ENCODE peak calls at places on chromosomes 3 and 15, in nine cellular contexts. One of them, this sample, is unnamed.

GRCh38 chr3:122464659-122465058 is 48.8 kb upstream of the WDR5B start:
- DNase-seq in HuH-7.5: no peak
- DNase-seq in esophagus muscularis mucosa: no peak
- DNase-seq in RPMI7951: no peak
- DNase-seq in endothelial cell: no peak
- DNase-seq in stimulated activated effector memory CD8-positive, alpha-beta T cell treated with anti-CD3 and anti-CD28 coated beads, Interleukin-12 subunit alpha, Interleukin-12 subunit beta, amount 100 ng/mL, for 72 hours: no peak
- DNase-seq in CD8-positive, alpha-beta T cell: no peak
- DNase-seq in stimulated activated CD8-positive, alpha-beta memory T cell treated with anti-CD3 and anti-CD28 coated beads, Interleukin-2, amount 100 ng/mL, for 48 hours: no peak
- DNase-seq in NCI-H774: no peak
- DNase-seq in this sample: no peak

GRCh38 chr15:100241572-100242479 is 99.9 kb downstream of the ADAMTS17 start:
- DNase-seq in HuH-7.5: peak
- DNase-seq in esophagus muscularis mucosa: no peak
- DNase-seq in RPMI7951: peak
- DNase-seq in endothelial cell: no peak
- DNase-seq in stimulated activated effector memory CD8-positive, alpha-beta T cell treated with anti-CD3 and anti-CD28 coated beads, Interleukin-12 subunit alpha, Interleukin-12 subunit beta, amount 100 ng/mL, for 72 hours: no peak
- DNase-seq in CD8-positive, alpha-beta T cell: no peak
- DNase-seq in stimulated activated CD8-positive, alpha-beta memory T cell treated with anti-CD3 and anti-CD28 coated beads, Interleukin-2, amount 100 ng/mL, for 48 hours: no peak
- DNase-seq in NCI-H774: peak
- DNase-seq in this sample: peak

GRCh38 chr15:46956456-46956855 is 760.8 kb upstream of the SEMA6D start:
- DNase-seq in HuH-7.5: no peak
- DNase-seq in esophagus muscularis mucosa: no peak
- DNase-seq in RPMI7951: no peak
- DNase-seq in endothelial cell: no peak
- DNase-seq in stimulated activated effector memory CD8-positive, alpha-beta T cell treated with anti-CD3 and anti-CD28 coated beads, Interleukin-12 subunit alpha, Interleukin-12 subunit beta, amount 100 ng/mL, for 72 hours: no peak
- DNase-seq in CD8-positive, alpha-beta T cell: no peak
- DNase-seq in stimulated activated CD8-positive, alpha-beta memory T cell treated with anti-CD3 and anti-CD28 coated beads, Interleukin-2, amount 100 ng/mL, for 48 hours: no peak
- DNase-seq in NCI-H774: no peak
- DNase-seq in this sample: peak

GRCh38 chr3:126450744-126451143 is 24.9 kb downstream of the ZXDC start:
- DNase-seq in HuH-7.5: no peak
- DNase-seq in esophagus muscularis mucosa: no peak
- DNase-seq in RPMI7951: no peak
- DNase-seq in endothelial cell: no peak
- DNase-seq in stimulated activated effector memory CD8-positive, alpha-beta T cell treated with anti-CD3 and anti-CD28 coated beads, Interleukin-12 subunit alpha, Interleukin-12 subunit beta, amount 100 ng/mL, for 72 hours: no peak
- DNase-seq in CD8-positive, alpha-beta T cell: no peak
- DNase-seq in stimulated activated CD8-positive, alpha-beta memory T cell treated with anti-CD3 and anti-CD28 coated beads, Interleukin-2, amount 100 ng/mL, for 48 hours: no peak
- DNase-seq in NCI-H774: no peak
- DNase-seq in this sample: no peak

GRCh38 chr15:93205413-93205812 is 116.4 kb upstream of the RGMA start:
- DNase-seq in HuH-7.5: no peak
- DNase-seq in esophagus muscularis mucosa: peak
- DNase-seq in RPMI7951: no peak
- DNase-seq in endothelial cell: no peak
- DNase-seq in stimulated activated effector memory CD8-positive, alpha-beta T cell treated with anti-CD3 and anti-CD28 coated beads, Interleukin-12 subunit alpha, Interleukin-12 subunit beta, amount 100 ng/mL, for 72 hours: no peak
- DNase-seq in CD8-positive, alpha-beta T cell: no peak
- DNase-seq in stimulated activated CD8-positive, alpha-beta memory T cell treated with anti-CD3 and anti-CD28 coated beads, Interleukin-2, amount 100 ng/mL, for 48 hours: no peak
- DNase-seq in NCI-H774: no peak
- DNase-seq in this sample: no peak

GRCh38 chr3:94184781-94185180 is 121.9 kb downstream of the NSUN3 start:
- DNase-seq in HuH-7.5: no peak
- DNase-seq in esophagus muscularis mucosa: no peak
- DNase-seq in RPMI7951: no peak
- DNase-seq in endothelial cell: no peak
- DNase-seq in stimulated activated effector memory CD8-positive, alpha-beta T cell treated with anti-CD3 and anti-CD28 coated beads, Interleukin-12 subunit alpha, Interleukin-12 subunit beta, amount 100 ng/mL, for 72 hours: no peak
- DNase-seq in CD8-positive, alpha-beta T cell: no peak
- DNase-seq in stimulated activated CD8-positive, alpha-beta memory T cell treated with anti-CD3 and anti-CD28 coated beads, Interleukin-2, amount 100 ng/mL, for 48 hours: no peak
- DNase-seq in NCI-H774: no peak
- DNase-seq in this sample: no peak

GRCh38 chr3:72042397-72043211 is 257.7 kb upstream of the PROK2 start:
- DNase-seq in HuH-7.5: no peak
- DNase-seq in esophagus muscularis mucosa: no peak
- DNase-seq in RPMI7951: peak
- DNase-seq in endothelial cell: no peak
- DNase-seq in stimulated activated effector memory CD8-positive, alpha-beta T cell treated with anti-CD3 and anti-CD28 coated beads, Interleukin-12 subunit alpha, Interleukin-12 subunit beta, amount 100 ng/mL, for 72 hours: no peak
- DNase-seq in CD8-positive, alpha-beta T cell: no peak
- DNase-seq in stimulated activated CD8-positive, alpha-beta memory T cell treated with anti-CD3 and anti-CD28 coated beads, Interleukin-2, amount 100 ng/mL, for 48 hours: no peak
- DNase-seq in NCI-H774: no peak
- DNase-seq in this sample: peak

GRCh38 chr15:39270976-39271375 is 309.9 kb upstream of the THBS1 start:
- DNase-seq in HuH-7.5: no peak
- DNase-seq in esophagus muscularis mucosa: no peak
- DNase-seq in RPMI7951: peak
- DNase-seq in endothelial cell: no peak
- DNase-seq in stimulated activated effector memory CD8-positive, alpha-beta T cell treated with anti-CD3 and anti-CD28 coated beads, Interleukin-12 subunit alpha, Interleukin-12 subunit beta, amount 100 ng/mL, for 72 hours: no peak
- DNase-seq in CD8-positive, alpha-beta T cell: no peak
- DNase-seq in stimulated activated CD8-positive, alpha-beta memory T cell treated with anti-CD3 and anti-CD28 coated beads, Interleukin-2, amount 100 ng/mL, for 48 hours: no peak
- DNase-seq in NCI-H774: no peak
- DNase-seq in this sample: peak

GRCh38 chr3:155015776-155016451 is 64.2 kb upstream of the MME start:
- DNase-seq in HuH-7.5: no peak
- DNase-seq in esophagus muscularis mucosa: no peak
- DNase-seq in RPMI7951: no peak
- DNase-seq in endothelial cell: no peak
- DNase-seq in stimulated activated effector memory CD8-positive, alpha-beta T cell treated with anti-CD3 and anti-CD28 coated beads, Interleukin-12 subunit alpha, Interleukin-12 subunit beta, amount 100 ng/mL, for 72 hours: no peak
- DNase-seq in CD8-positive, alpha-beta T cell: no peak
- DNase-seq in stimulated activated CD8-positive, alpha-beta memory T cell treated with anti-CD3 and anti-CD28 coated beads, Interleukin-2, amount 100 ng/mL, for 48 hours: no peak
- DNase-seq in NCI-H774: no peak
- DNase-seq in this sample: no peak

GRCh38 chr15:43912991-43913927 is 86.5 kb downstream of the WDR76 start:
- DNase-seq in HuH-7.5: no peak
- DNase-seq in esophagus muscularis mucosa: no peak
- DNase-seq in RPMI7951: peak
- DNase-seq in endothelial cell: no peak
- DNase-seq in stimulated activated effector memory CD8-positive, alpha-beta T cell treated with anti-CD3 and anti-CD28 coated beads, Interleukin-12 subunit alpha, Interleukin-12 subunit beta, amount 100 ng/mL, for 72 hours: no peak
- DNase-seq in CD8-positive, alpha-beta T cell: no peak
- DNase-seq in stimulated activated CD8-positive, alpha-beta memory T cell treated with anti-CD3 and anti-CD28 coated beads, Interleukin-2, amount 100 ng/mL, for 48 hours: no peak
- DNase-seq in NCI-H774: no peak
- DNase-seq in this sample: peak

GRCh38 chr3:149215474-149215873 is 6.2 kb downstream of the CP start:
- DNase-seq in HuH-7.5: no peak
- DNase-seq in esophagus muscularis mucosa: no peak
- DNase-seq in RPMI7951: no peak
- DNase-seq in endothelial cell: no peak
- DNase-seq in stimulated activated effector memory CD8-positive, alpha-beta T cell treated with anti-CD3 and anti-CD28 coated beads, Interleukin-12 subunit alpha, Interleukin-12 subunit beta, amount 100 ng/mL, for 72 hours: no peak
- DNase-seq in CD8-positive, alpha-beta T cell: no peak
- DNase-seq in stimulated activated CD8-positive, alpha-beta memory T cell treated with anti-CD3 and anti-CD28 coated beads, Interleukin-2, amount 100 ng/mL, for 48 hours: no peak
- DNase-seq in NCI-H774: peak
- DNase-seq in this sample: no peak

GRCh38 chr3:60365360-60365759 is 885.9 kb downstream of the FHIT start:
- DNase-seq in HuH-7.5: no peak
- DNase-seq in esophagus muscularis mucosa: no peak
- DNase-seq in RPMI7951: no peak
- DNase-seq in endothelial cell: no peak
- DNase-seq in stimulated activated effector memory CD8-positive, alpha-beta T cell treated with anti-CD3 and anti-CD28 coated beads, Interleukin-12 subunit alpha, Interleukin-12 subunit beta, amount 100 ng/mL, for 72 hours: no peak
- DNase-seq in CD8-positive, alpha-beta T cell: no peak
- DNase-seq in stimulated activated CD8-positive, alpha-beta memory T cell treated with anti-CD3 and anti-CD28 coated beads, Interleukin-2, amount 100 ng/mL, for 48 hours: no peak
- DNase-seq in NCI-H774: no peak
- DNase-seq in this sample: no peak

GRCh38 chr3:103949690-103950089 is 1417.0 kb upstream of the ALCAM start:
- DNase-seq in HuH-7.5: no peak
- DNase-seq in esophagus muscularis mucosa: no peak
- DNase-seq in RPMI7951: no peak
- DNase-seq in endothelial cell: no peak
- DNase-seq in stimulated activated effector memory CD8-positive, alpha-beta T cell treated with anti-CD3 and anti-CD28 coated beads, Interleukin-12 subunit alpha, Interleukin-12 subunit beta, amount 100 ng/mL, for 72 hours: no peak
- DNase-seq in CD8-positive, alpha-beta T cell: no peak
- DNase-seq in stimulated activated CD8-positive, alpha-beta memory T cell treated with anti-CD3 and anti-CD28 coated beads, Interleukin-2, amount 100 ng/mL, for 48 hours: no peak
- DNase-seq in NCI-H774: no peak
- DNase-seq in this sample: no peak

GRCh38 chr3:170233532-170233931 is 11.3 kb downstream of the PRKCI start:
- DNase-seq in HuH-7.5: no peak
- DNase-seq in esophagus muscularis mucosa: no peak
- DNase-seq in RPMI7951: peak
- DNase-seq in endothelial cell: no peak
- DNase-seq in stimulated activated effector memory CD8-positive, alpha-beta T cell treated with anti-CD3 and anti-CD28 coated beads, Interleukin-12 subunit alpha, Interleukin-12 subunit beta, amount 100 ng/mL, for 72 hours: no peak
- DNase-seq in CD8-positive, alpha-beta T cell: no peak
- DNase-seq in stimulated activated CD8-positive, alpha-beta memory T cell treated with anti-CD3 and anti-CD28 coated beads, Interleukin-2, amount 100 ng/mL, for 48 hours: no peak
- DNase-seq in NCI-H774: no peak
- DNase-seq in this sample: peak

GRCh38 chr15:29690765-29691475 is 131.3 kb downstream of the TJP1 start:
- DNase-seq in HuH-7.5: no peak
- DNase-seq in esophagus muscularis mucosa: no peak
- DNase-seq in RPMI7951: no peak
- DNase-seq in endothelial cell: no peak
- DNase-seq in stimulated activated effector memory CD8-positive, alpha-beta T cell treated with anti-CD3 and anti-CD28 coated beads, Interleukin-12 subunit alpha, Interleukin-12 subunit beta, amount 100 ng/mL, for 72 hours: no peak
- DNase-seq in CD8-positive, alpha-beta T cell: no peak
- DNase-seq in stimulated activated CD8-positive, alpha-beta memory T cell treated with anti-CD3 and anti-CD28 coated beads, Interleukin-2, amount 100 ng/mL, for 48 hours: no peak
- DNase-seq in NCI-H774: no peak
- DNase-seq in this sample: no peak

GRCh38 chr15:58628206-58629057 is 121.1 kb downstream of the ADAM10 start:
- DNase-seq in HuH-7.5: no peak
- DNase-seq in esophagus muscularis mucosa: no peak
- DNase-seq in RPMI7951: peak
- DNase-seq in endothelial cell: no peak
- DNase-seq in stimulated activated effector memory CD8-positive, alpha-beta T cell treated with anti-CD3 and anti-CD28 coated beads, Interleukin-12 subunit alpha, Interleukin-12 subunit beta, amount 100 ng/mL, for 72 hours: no peak
- DNase-seq in CD8-positive, alpha-beta T cell: no peak
- DNase-seq in stimulated activated CD8-positive, alpha-beta memory T cell treated with anti-CD3 and anti-CD28 coated beads, Interleukin-2, amount 100 ng/mL, for 48 hours: no peak
- DNase-seq in NCI-H774: no peak
- DNase-seq in this sample: no peak

GRCh38 chr15:72229076-72229946 is 1.7 kb downstream of the PKM start:
- DNase-seq in HuH-7.5: no peak
- DNase-seq in esophagus muscularis mucosa: no peak
- DNase-seq in RPMI7951: no peak
- DNase-seq in endothelial cell: no peak
- DNase-seq in stimulated activated effector memory CD8-positive, alpha-beta T cell treated with anti-CD3 and anti-CD28 coated beads, Interleukin-12 subunit alpha, Interleukin-12 subunit beta, amount 100 ng/mL, for 72 hours: peak
- DNase-seq in CD8-positive, alpha-beta T cell: peak
- DNase-seq in stimulated activated CD8-positive, alpha-beta memory T cell treated with anti-CD3 and anti-CD28 coated beads, Interleukin-2, amount 100 ng/mL, for 48 hours: no peak
- DNase-seq in NCI-H774: no peak
- DNase-seq in this sample: peak

GRCh38 chr3:124566701-124567100 is 163.6 kb upstream of the UMPS start:
- DNase-seq in HuH-7.5: no peak
- DNase-seq in esophagus muscularis mucosa: no peak
- DNase-seq in RPMI7951: no peak
- DNase-seq in endothelial cell: no peak
- DNase-seq in stimulated activated effector memory CD8-positive, alpha-beta T cell treated with anti-CD3 and anti-CD28 coated beads, Interleukin-12 subunit alpha, Interleukin-12 subunit beta, amount 100 ng/mL, for 72 hours: no peak
- DNase-seq in CD8-positive, alpha-beta T cell: no peak
- DNase-seq in stimulated activated CD8-positive, alpha-beta memory T cell treated with anti-CD3 and anti-CD28 coated beads, Interleukin-2, amount 100 ng/mL, for 48 hours: no peak
- DNase-seq in NCI-H774: no peak
- DNase-seq in this sample: no peak

GRCh38 chr3:66363133-66363532 is 137.7 kb downstream of the LRIG1 start:
- DNase-seq in HuH-7.5: no peak
- DNase-seq in esophagus muscularis mucosa: no peak
- DNase-seq in RPMI7951: peak
- DNase-seq in endothelial cell: no peak
- DNase-seq in stimulated activated effector memory CD8-positive, alpha-beta T cell treated with anti-CD3 and anti-CD28 coated beads, Interleukin-12 subunit alpha, Interleukin-12 subunit beta, amount 100 ng/mL, for 72 hours: no peak
- DNase-seq in CD8-positive, alpha-beta T cell: no peak
- DNase-seq in stimulated activated CD8-positive, alpha-beta memory T cell treated with anti-CD3 and anti-CD28 coated beads, Interleukin-2, amount 100 ng/mL, for 48 hours: no peak
- DNase-seq in NCI-H774: no peak
- DNase-seq in this sample: peak

GRCh38 chr15:29770796-29771195 is 51.5 kb downstream of the TJP1 start:
- DNase-seq in HuH-7.5: no peak
- DNase-seq in esophagus muscularis mucosa: no peak
- DNase-seq in RPMI7951: peak
- DNase-seq in endothelial cell: no peak
- DNase-seq in stimulated activated effector memory CD8-positive, alpha-beta T cell treated with anti-CD3 and anti-CD28 coated beads, Interleukin-12 subunit alpha, Interleukin-12 subunit beta, amount 100 ng/mL, for 72 hours: no peak
- DNase-seq in CD8-positive, alpha-beta T cell: no peak
- DNase-seq in stimulated activated CD8-positive, alpha-beta memory T cell treated with anti-CD3 and anti-CD28 coated beads, Interleukin-2, amount 100 ng/mL, for 48 hours: no peak
- DNase-seq in NCI-H774: no peak
- DNase-seq in this sample: no peak

GRCh38 chr15:97504031-97504430 is 456.5 kb upstream of the ARRDC4 start:
- DNase-seq in HuH-7.5: no peak
- DNase-seq in esophagus muscularis mucosa: no peak
- DNase-seq in RPMI7951: peak
- DNase-seq in endothelial cell: no peak
- DNase-seq in stimulated activated effector memory CD8-positive, alpha-beta T cell treated with anti-CD3 and anti-CD28 coated beads, Interleukin-12 subunit alpha, Interleukin-12 subunit beta, amount 100 ng/mL, for 72 hours: no peak
- DNase-seq in CD8-positive, alpha-beta T cell: no peak
- DNase-seq in stimulated activated CD8-positive, alpha-beta memory T cell treated with anti-CD3 and anti-CD28 coated beads, Interleukin-2, amount 100 ng/mL, for 48 hours: no peak
- DNase-seq in NCI-H774: no peak
- DNase-seq in this sample: no peak

GRCh38 chr3:12040902-12041301 is 36.7 kb downstream of the SYN2 start:
- DNase-seq in HuH-7.5: no peak
- DNase-seq in esophagus muscularis mucosa: no peak
- DNase-seq in RPMI7951: no peak
- DNase-seq in endothelial cell: no peak
- DNase-seq in stimulated activated effector memory CD8-positive, alpha-beta T cell treated with anti-CD3 and anti-CD28 coated beads, Interleukin-12 subunit alpha, Interleukin-12 subunit beta, amount 100 ng/mL, for 72 hours: no peak
- DNase-seq in CD8-positive, alpha-beta T cell: no peak
- DNase-seq in stimulated activated CD8-positive, alpha-beta memory T cell treated with anti-CD3 and anti-CD28 coated beads, Interleukin-2, amount 100 ng/mL, for 48 hours: no peak
- DNase-seq in NCI-H774: no peak
- DNase-seq in this sample: no peak

GRCh38 chr3:67077656-67078055 is 79.5 kb downstream of the KBTBD8 start:
- DNase-seq in HuH-7.5: no peak
- DNase-seq in esophagus muscularis mucosa: no peak
- DNase-seq in RPMI7951: no peak
- DNase-seq in endothelial cell: no peak
- DNase-seq in stimulated activated effector memory CD8-positive, alpha-beta T cell treated with anti-CD3 and anti-CD28 coated beads, Interleukin-12 subunit alpha, Interleukin-12 subunit beta, amount 100 ng/mL, for 72 hours: no peak
- DNase-seq in CD8-positive, alpha-beta T cell: no peak
- DNase-seq in stimulated activated CD8-positive, alpha-beta memory T cell treated with anti-CD3 and anti-CD28 coated beads, Interleukin-2, amount 100 ng/mL, for 48 hours: no peak
- DNase-seq in NCI-H774: no peak
- DNase-seq in this sample: no peak

GRCh38 chr3:142886938-142887337 is 1.9 kb downstream of the PCOLCE2 start:
- DNase-seq in HuH-7.5: no peak
- DNase-seq in esophagus muscularis mucosa: no peak
- DNase-seq in RPMI7951: peak
- DNase-seq in endothelial cell: no peak
- DNase-seq in stimulated activated effector memory CD8-positive, alpha-beta T cell treated with anti-CD3 and anti-CD28 coated beads, Interleukin-12 subunit alpha, Interleukin-12 subunit beta, amount 100 ng/mL, for 72 hours: no peak
- DNase-seq in CD8-positive, alpha-beta T cell: no peak
- DNase-seq in stimulated activated CD8-positive, alpha-beta memory T cell treated with anti-CD3 and anti-CD28 coated beads, Interleukin-2, amount 100 ng/mL, for 48 hours: no peak
- DNase-seq in NCI-H774: no peak
- DNase-seq in this sample: no peak

GRCh38 chr3:23816721-23817120 is 11.0 kb downstream of the UBE2E1 start:
- DNase-seq in HuH-7.5: no peak
- DNase-seq in esophagus muscularis mucosa: no peak
- DNase-seq in RPMI7951: no peak
- DNase-seq in endothelial cell: no peak
- DNase-seq in stimulated activated effector memory CD8-positive, alpha-beta T cell treated with anti-CD3 and anti-CD28 coated beads, Interleukin-12 subunit alpha, Interleukin-12 subunit beta, amount 100 ng/mL, for 72 hours: no peak
- DNase-seq in CD8-positive, alpha-beta T cell: no peak
- DNase-seq in stimulated activated CD8-positive, alpha-beta memory T cell treated with anti-CD3 and anti-CD28 coated beads, Interleukin-2, amount 100 ng/mL, for 48 hours: no peak
- DNase-seq in NCI-H774: no peak
- DNase-seq in this sample: no peak

GRCh38 chr3:183301937-183302580 is 49.0 kb downstream of the B3GNT5 start:
- DNase-seq in HuH-7.5: no peak
- DNase-seq in esophagus muscularis mucosa: no peak
- DNase-seq in RPMI7951: no peak
- DNase-seq in endothelial cell: no peak
- DNase-seq in stimulated activated effector memory CD8-positive, alpha-beta T cell treated with anti-CD3 and anti-CD28 coated beads, Interleukin-12 subunit alpha, Interleukin-12 subunit beta, amount 100 ng/mL, for 72 hours: no peak
- DNase-seq in CD8-positive, alpha-beta T cell: no peak
- DNase-seq in stimulated activated CD8-positive, alpha-beta memory T cell treated with anti-CD3 and anti-CD28 coated beads, Interleukin-2, amount 100 ng/mL, for 48 hours: no peak
- DNase-seq in NCI-H774: no peak
- DNase-seq in this sample: no peak

GRCh38 chr15:42094512-42094963 is at the start of gene PLA2G4D:
- DNase-seq in HuH-7.5: no peak
- DNase-seq in esophagus muscularis mucosa: no peak
- DNase-seq in RPMI7951: no peak
- DNase-seq in endothelial cell: no peak
- DNase-seq in stimulated activated effector memory CD8-positive, alpha-beta T cell treated with anti-CD3 and anti-CD28 coated beads, Interleukin-12 subunit alpha, Interleukin-12 subunit beta, amount 100 ng/mL, for 72 hours: no peak
- DNase-seq in CD8-positive, alpha-beta T cell: no peak
- DNase-seq in stimulated activated CD8-positive, alpha-beta memory T cell treated with anti-CD3 and anti-CD28 coated beads, Interleukin-2, amount 100 ng/mL, for 48 hours: no peak
- DNase-seq in NCI-H774: peak
- DNase-seq in this sample: no peak

GRCh38 chr15:39919396-39919739 is 698 bp downstream of the GPR176 start:
- DNase-seq in HuH-7.5: no peak
- DNase-seq in esophagus muscularis mucosa: no peak
- DNase-seq in RPMI7951: no peak
- DNase-seq in endothelial cell: peak
- DNase-seq in stimulated activated effector memory CD8-positive, alpha-beta T cell treated with anti-CD3 and anti-CD28 coated beads, Interleukin-12 subunit alpha, Interleukin-12 subunit beta, amount 100 ng/mL, for 72 hours: no peak
- DNase-seq in CD8-positive, alpha-beta T cell: no peak
- DNase-seq in stimulated activated CD8-positive, alpha-beta memory T cell treated with anti-CD3 and anti-CD28 coated beads, Interleukin-2, amount 100 ng/mL, for 48 hours: no peak
- DNase-seq in NCI-H774: no peak
- DNase-seq in this sample: no peak

GRCh38 chr3:54237788-54238502 is 115.6 kb downstream of the CACNA2D3 start:
- DNase-seq in HuH-7.5: no peak
- DNase-seq in esophagus muscularis mucosa: no peak
- DNase-seq in RPMI7951: no peak
- DNase-seq in endothelial cell: no peak
- DNase-seq in stimulated activated effector memory CD8-positive, alpha-beta T cell treated with anti-CD3 and anti-CD28 coated beads, Interleukin-12 subunit alpha, Interleukin-12 subunit beta, amount 100 ng/mL, for 72 hours: no peak
- DNase-seq in CD8-positive, alpha-beta T cell: no peak
- DNase-seq in stimulated activated CD8-positive, alpha-beta memory T cell treated with anti-CD3 and anti-CD28 coated beads, Interleukin-2, amount 100 ng/mL, for 48 hours: no peak
- DNase-seq in NCI-H774: no peak
- DNase-seq in this sample: no peak

GRCh38 chr15:38672814-38673292 is 108.2 kb upstream of the RASGRP1 start:
- DNase-seq in HuH-7.5: no peak
- DNase-seq in esophagus muscularis mucosa: no peak
- DNase-seq in RPMI7951: no peak
- DNase-seq in endothelial cell: no peak
- DNase-seq in stimulated activated effector memory CD8-positive, alpha-beta T cell treated with anti-CD3 and anti-CD28 coated beads, Interleukin-12 subunit alpha, Interleukin-12 subunit beta, amount 100 ng/mL, for 72 hours: no peak
- DNase-seq in CD8-positive, alpha-beta T cell: no peak
- DNase-seq in stimulated activated CD8-positive, alpha-beta memory T cell treated with anti-CD3 and anti-CD28 coated beads, Interleukin-2, amount 100 ng/mL, for 48 hours: no peak
- DNase-seq in NCI-H774: no peak
- DNase-seq in this sample: no peak

GRCh38 chr3:48623851-48624547 is 2.4 kb upstream of the TMEM89 start:
- DNase-seq in HuH-7.5: no peak
- DNase-seq in esophagus muscularis mucosa: no peak
- DNase-seq in RPMI7951: no peak
- DNase-seq in endothelial cell: no peak
- DNase-seq in stimulated activated effector memory CD8-positive, alpha-beta T cell treated with anti-CD3 and anti-CD28 coated beads, Interleukin-12 subunit alpha, Interleukin-12 subunit beta, amount 100 ng/mL, for 72 hours: no peak
- DNase-seq in CD8-positive, alpha-beta T cell: no peak
- DNase-seq in stimulated activated CD8-positive, alpha-beta memory T cell treated with anti-CD3 and anti-CD28 coated beads, Interleukin-2, amount 100 ng/mL, for 48 hours: no peak
- DNase-seq in NCI-H774: peak
- DNase-seq in this sample: no peak

This sample was measured in myocyte.